ENCODE peak calls at places on chromosome 14, in nine cellular contexts. One of them, this sample, is unnamed.

GRCh38 chr14:97791072-97791471 is 993.9 kb downstream of the VRK1 start:
- DNase-seq in ACHN: no peak
- DNase-seq in caudate nucleus: no peak
- DNase-seq in left cardiac atrium: no peak
- DNase-seq in activated T-cell treated with anti-CD3 and anti-CD28 coated beads, Interleukin-2, amount 50 U/mL, for 72 hours: no peak
- DNase-seq in CD8-positive, alpha-beta T cell: no peak
- DNase-seq in HCT116: no peak
- DNase-seq in stimulated activated CD4-positive, alpha-beta T cell treated with anti-CD3 and anti-CD28 coated beads, TNF-alpha, amount 100 ng/mL, for 48 hours: no peak
- DNase-seq in CD8-positive, alpha-beta memory T cell: no peak
- DNase-seq in this sample: no peak

GRCh38 chr14:90053044-90053443 is 8.8 kb upstream of the KCNK13 start:
- DNase-seq in activated T-cell treated with anti-CD3 and anti-CD28 coated beads, Interleukin-2, amount 50 U/mL, for 72 hours: no peak
- DNase-seq in CD8-positive, alpha-beta T cell: no peak
- DNase-seq in ACHN: no peak
- DNase-seq in stimulated activated CD4-positive, alpha-beta T cell treated with anti-CD3 and anti-CD28 coated beads, TNF-alpha, amount 100 ng/mL, for 48 hours: no peak
- DNase-seq in CD8-positive, alpha-beta memory T cell: no peak
- DNase-seq in HCT116: no peak
- DNase-seq in left cardiac atrium: no peak
- DNase-seq in caudate nucleus: no peak
- DNase-seq in this sample: no peak

GRCh38 chr14:27384124-27384523 is 786.3 kb upstream of the NOVA1 start:
- DNase-seq in stimulated activated CD4-positive, alpha-beta T cell treated with anti-CD3 and anti-CD28 coated beads, TNF-alpha, amount 100 ng/mL, for 48 hours: no peak
- DNase-seq in CD8-positive, alpha-beta memory T cell: no peak
- DNase-seq in CD8-positive, alpha-beta T cell: no peak
- DNase-seq in left cardiac atrium: no peak
- DNase-seq in HCT116: no peak
- DNase-seq in ACHN: no peak
- DNase-seq in activated T-cell treated with anti-CD3 and anti-CD28 coated beads, Interleukin-2, amount 50 U/mL, for 72 hours: no peak
- DNase-seq in caudate nucleus: no peak
- DNase-seq in this sample: no peak

GRCh38 chr14:91254456-91254855 is 10.0 kb upstream of the GPR68 start:
- DNase-seq in activated T-cell treated with anti-CD3 and anti-CD28 coated beads, Interleukin-2, amount 50 U/mL, for 72 hours: no peak
- DNase-seq in stimulated activated CD4-positive, alpha-beta T cell treated with anti-CD3 and anti-CD28 coated beads, TNF-alpha, amount 100 ng/mL, for 48 hours: no peak
- DNase-seq in caudate nucleus: no peak
- DNase-seq in ACHN: no peak
- DNase-seq in CD8-positive, alpha-beta memory T cell: no peak
- DNase-seq in left cardiac atrium: no peak
- DNase-seq in CD8-positive, alpha-beta T cell: no peak
- DNase-seq in HCT116: no peak
- DNase-seq in this sample: no peak

GRCh38 chr14:102503576-102504224 is 5.9 kb downstream of the ANKRD9 start:
- DNase-seq in left cardiac atrium: no peak
- DNase-seq in CD8-positive, alpha-beta memory T cell: no peak
- DNase-seq in stimulated activated CD4-positive, alpha-beta T cell treated with anti-CD3 and anti-CD28 coated beads, TNF-alpha, amount 100 ng/mL, for 48 hours: no peak
- DNase-seq in activated T-cell treated with anti-CD3 and anti-CD28 coated beads, Interleukin-2, amount 50 U/mL, for 72 hours: no peak
- DNase-seq in HCT116: no peak
- DNase-seq in caudate nucleus: no peak
- DNase-seq in ACHN: no peak
- DNase-seq in CD8-positive, alpha-beta T cell: no peak
- DNase-seq in this sample: no peak

GRCh38 chr14:98444077-98444476 is 827.9 kb downstream of the BCL11B start:
- DNase-seq in stimulated activated CD4-positive, alpha-beta T cell treated with anti-CD3 and anti-CD28 coated beads, TNF-alpha, amount 100 ng/mL, for 48 hours: no peak
- DNase-seq in CD8-positive, alpha-beta T cell: peak; percentile 37
- DNase-seq in caudate nucleus: no peak
- DNase-seq in HCT116: no peak
- DNase-seq in left cardiac atrium: no peak
- DNase-seq in ACHN: no peak
- DNase-seq in CD8-positive, alpha-beta memory T cell: peak; percentile 52
- DNase-seq in activated T-cell treated with anti-CD3 and anti-CD28 coated beads, Interleukin-2, amount 50 U/mL, for 72 hours: peak; percentile 4
- DNase-seq in this sample: no peak

GRCh38 chr14:102508774-102509743 is 517 bp downstream of the ANKRD9 start:
- DNase-seq in activated T-cell treated with anti-CD3 and anti-CD28 coated beads, Interleukin-2, amount 50 U/mL, for 72 hours: peak; percentile 27
- DNase-seq in stimulated activated CD4-positive, alpha-beta T cell treated with anti-CD3 and anti-CD28 coated beads, TNF-alpha, amount 100 ng/mL, for 48 hours: no peak
- DNase-seq in CD8-positive, alpha-beta T cell: peak; percentile 46
- DNase-seq in HCT116: no peak
- DNase-seq in caudate nucleus: no peak
- DNase-seq in left cardiac atrium: peak; percentile 84
- DNase-seq in CD8-positive, alpha-beta memory T cell: peak; percentile 69
- DNase-seq in ACHN: peak; percentile 37
- DNase-seq in this sample: peak; percentile 20

GRCh38 chr14:21001218-21001617 is 2.1 kb downstream of the SLC39A2 start:
- DNase-seq in stimulated activated CD4-positive, alpha-beta T cell treated with anti-CD3 and anti-CD28 coated beads, TNF-alpha, amount 100 ng/mL, for 48 hours: no peak
- DNase-seq in activated T-cell treated with anti-CD3 and anti-CD28 coated beads, Interleukin-2, amount 50 U/mL, for 72 hours: no peak
- DNase-seq in ACHN: no peak
- DNase-seq in CD8-positive, alpha-beta T cell: no peak
- DNase-seq in caudate nucleus: no peak
- DNase-seq in left cardiac atrium: no peak
- DNase-seq in HCT116: no peak
- DNase-seq in CD8-positive, alpha-beta memory T cell: no peak
- DNase-seq in this sample: no peak

GRCh38 chr14:102694530-102695171 is 82.6 kb upstream of the TRAF3 start:
- DNase-seq in HCT116: peak; percentile 48
- DNase-seq in caudate nucleus: no peak
- DNase-seq in left cardiac atrium: peak; percentile 44
- DNase-seq in CD8-positive, alpha-beta T cell: peak; percentile 65
- DNase-seq in activated T-cell treated with anti-CD3 and anti-CD28 coated beads, Interleukin-2, amount 50 U/mL, for 72 hours: peak; percentile 63
- DNase-seq in stimulated activated CD4-positive, alpha-beta T cell treated with anti-CD3 and anti-CD28 coated beads, TNF-alpha, amount 100 ng/mL, for 48 hours: peak; percentile 41
- DNase-seq in CD8-positive, alpha-beta memory T cell: peak; percentile 57
- DNase-seq in ACHN: peak; percentile 69
- DNase-seq in this sample: peak; percentile 70

GRCh38 chr14:89137514-89138163 is 279.4 kb downstream of the FOXN3 start:
- DNase-seq in CD8-positive, alpha-beta T cell: no peak
- DNase-seq in CD8-positive, alpha-beta memory T cell: no peak
- DNase-seq in left cardiac atrium: peak; percentile 46
- DNase-seq in caudate nucleus: no peak
- DNase-seq in stimulated activated CD4-positive, alpha-beta T cell treated with anti-CD3 and anti-CD28 coated beads, TNF-alpha, amount 100 ng/mL, for 48 hours: no peak
- DNase-seq in HCT116: peak; percentile 70
- DNase-seq in ACHN: peak; percentile 94
- DNase-seq in activated T-cell treated with anti-CD3 and anti-CD28 coated beads, Interleukin-2, amount 50 U/mL, for 72 hours: no peak
- DNase-seq in this sample: no peak

GRCh38 chr14:100317389-100317788 is 5.8 kb upstream of the SLC25A47 start:
- DNase-seq in CD8-positive, alpha-beta memory T cell: no peak
- DNase-seq in caudate nucleus: no peak
- DNase-seq in CD8-positive, alpha-beta T cell: no peak
- DNase-seq in stimulated activated CD4-positive, alpha-beta T cell treated with anti-CD3 and anti-CD28 coated beads, TNF-alpha, amount 100 ng/mL, for 48 hours: no peak
- DNase-seq in left cardiac atrium: no peak
- DNase-seq in ACHN: no peak
- DNase-seq in activated T-cell treated with anti-CD3 and anti-CD28 coated beads, Interleukin-2, amount 50 U/mL, for 72 hours: no peak
- DNase-seq in HCT116: no peak
- DNase-seq in this sample: no peak

GRCh38 chr14:39229222-39229543 is 4.5 kb upstream of the MIA2 start:
- DNase-seq in left cardiac atrium: no peak
- DNase-seq in CD8-positive, alpha-beta T cell: peak; percentile 41
- DNase-seq in caudate nucleus: no peak
- DNase-seq in CD8-positive, alpha-beta memory T cell: peak; percentile 77
- DNase-seq in activated T-cell treated with anti-CD3 and anti-CD28 coated beads, Interleukin-2, amount 50 U/mL, for 72 hours: peak; percentile 81
- DNase-seq in ACHN: no peak
- DNase-seq in HCT116: no peak
- DNase-seq in stimulated activated CD4-positive, alpha-beta T cell treated with anti-CD3 and anti-CD28 coated beads, TNF-alpha, amount 100 ng/mL, for 48 hours: peak; percentile 14
- DNase-seq in this sample: no peak

GRCh38 chr14:71437870-71438269 is 494.4 kb upstream of the RGS6 start:
- DNase-seq in left cardiac atrium: no peak
- DNase-seq in stimulated activated CD4-positive, alpha-beta T cell treated with anti-CD3 and anti-CD28 coated beads, TNF-alpha, amount 100 ng/mL, for 48 hours: no peak
- DNase-seq in CD8-positive, alpha-beta memory T cell: no peak
- DNase-seq in ACHN: no peak
- DNase-seq in caudate nucleus: no peak
- DNase-seq in CD8-positive, alpha-beta T cell: no peak
- DNase-seq in HCT116: no peak
- DNase-seq in activated T-cell treated with anti-CD3 and anti-CD28 coated beads, Interleukin-2, amount 50 U/mL, for 72 hours: no peak
- DNase-seq in this sample: no peak

GRCh38 chr14:33765251-33765650 is 185.6 kb downstream of the EGLN3 start:
- DNase-seq in CD8-positive, alpha-beta memory T cell: no peak
- DNase-seq in left cardiac atrium: peak; percentile 27
- DNase-seq in CD8-positive, alpha-beta T cell: no peak
- DNase-seq in ACHN: no peak
- DNase-seq in activated T-cell treated with anti-CD3 and anti-CD28 coated beads, Interleukin-2, amount 50 U/mL, for 72 hours: no peak
- DNase-seq in caudate nucleus: no peak
- DNase-seq in HCT116: no peak
- DNase-seq in stimulated activated CD4-positive, alpha-beta T cell treated with anti-CD3 and anti-CD28 coated beads, TNF-alpha, amount 100 ng/mL, for 48 hours: no peak
- DNase-seq in this sample: no peak

GRCh38 chr14:21039585-21040369 is 2.4 kb upstream of the RNASE7 start:
- DNase-seq in CD8-positive, alpha-beta memory T cell: peak; percentile 53
- DNase-seq in HCT116: peak; percentile 41
- DNase-seq in ACHN: peak; percentile 60
- DNase-seq in CD8-positive, alpha-beta T cell: peak; percentile 29
- DNase-seq in activated T-cell treated with anti-CD3 and anti-CD28 coated beads, Interleukin-2, amount 50 U/mL, for 72 hours: peak; percentile 20
- DNase-seq in caudate nucleus: peak; percentile 37
- DNase-seq in left cardiac atrium: no peak
- DNase-seq in stimulated activated CD4-positive, alpha-beta T cell treated with anti-CD3 and anti-CD28 coated beads, TNF-alpha, amount 100 ng/mL, for 48 hours: no peak
- DNase-seq in this sample: peak; percentile 64

GRCh38 chr14:38721822-38722431 is 381.1 kb downstream of the SEC23A start:
- DNase-seq in left cardiac atrium: peak; percentile 52
- DNase-seq in CD8-positive, alpha-beta memory T cell: no peak
- DNase-seq in ACHN: peak; percentile 52
- DNase-seq in caudate nucleus: no peak
- DNase-seq in HCT116: peak; percentile 40
- DNase-seq in stimulated activated CD4-positive, alpha-beta T cell treated with anti-CD3 and anti-CD28 coated beads, TNF-alpha, amount 100 ng/mL, for 48 hours: peak; percentile 6
- DNase-seq in activated T-cell treated with anti-CD3 and anti-CD28 coated beads, Interleukin-2, amount 50 U/mL, for 72 hours: peak; percentile 32
- DNase-seq in CD8-positive, alpha-beta T cell: no peak
- DNase-seq in this sample: peak; percentile 53

GRCh38 chr14:79781882-79782281 is 429.4 kb downstream of the DIO2 start:
- DNase-seq in ACHN: no peak
- DNase-seq in left cardiac atrium: no peak
- DNase-seq in caudate nucleus: no peak
- DNase-seq in CD8-positive, alpha-beta T cell: no peak
- DNase-seq in activated T-cell treated with anti-CD3 and anti-CD28 coated beads, Interleukin-2, amount 50 U/mL, for 72 hours: no peak
- DNase-seq in CD8-positive, alpha-beta memory T cell: no peak
- DNase-seq in stimulated activated CD4-positive, alpha-beta T cell treated with anti-CD3 and anti-CD28 coated beads, TNF-alpha, amount 100 ng/mL, for 48 hours: no peak
- DNase-seq in HCT116: no peak
- DNase-seq in this sample: no peak

GRCh38 chr14:102799684-102800562 is 22.7 kb downstream of the TRAF3 start:
- DNase-seq in caudate nucleus: no peak
- DNase-seq in CD8-positive, alpha-beta T cell: no peak
- DNase-seq in stimulated activated CD4-positive, alpha-beta T cell treated with anti-CD3 and anti-CD28 coated beads, TNF-alpha, amount 100 ng/mL, for 48 hours: no peak
- DNase-seq in left cardiac atrium: no peak
- DNase-seq in ACHN: peak; percentile 42
- DNase-seq in CD8-positive, alpha-beta memory T cell: no peak
- DNase-seq in activated T-cell treated with anti-CD3 and anti-CD28 coated beads, Interleukin-2, amount 50 U/mL, for 72 hours: no peak
- DNase-seq in HCT116: no peak
- DNase-seq in this sample: no peak

GRCh38 chr14:86999076-86999475 is 993.9 kb downstream of the GALC start:
- DNase-seq in HCT116: no peak
- DNase-seq in CD8-positive, alpha-beta T cell: no peak
- DNase-seq in left cardiac atrium: no peak
- DNase-seq in CD8-positive, alpha-beta memory T cell: no peak
- DNase-seq in ACHN: no peak
- DNase-seq in caudate nucleus: no peak
- DNase-seq in activated T-cell treated with anti-CD3 and anti-CD28 coated beads, Interleukin-2, amount 50 U/mL, for 72 hours: no peak
- DNase-seq in stimulated activated CD4-positive, alpha-beta T cell treated with anti-CD3 and anti-CD28 coated beads, TNF-alpha, amount 100 ng/mL, for 48 hours: no peak
- DNase-seq in this sample: no peak

GRCh38 chr14:75453817-75454434 is 26.1 kb downstream of the JDP2 start:
- DNase-seq in CD8-positive, alpha-beta T cell: no peak
- DNase-seq in stimulated activated CD4-positive, alpha-beta T cell treated with anti-CD3 and anti-CD28 coated beads, TNF-alpha, amount 100 ng/mL, for 48 hours: no peak
- DNase-seq in left cardiac atrium: no peak
- DNase-seq in HCT116: no peak
- DNase-seq in ACHN: no peak
- DNase-seq in activated T-cell treated with anti-CD3 and anti-CD28 coated beads, Interleukin-2, amount 50 U/mL, for 72 hours: peak; percentile 26
- DNase-seq in caudate nucleus: no peak
- DNase-seq in CD8-positive, alpha-beta memory T cell: no peak
- DNase-seq in this sample: no peak

GRCh38 chr14:24145700-24146621 is at the start of gene PSME2:
- DNase-seq in CD8-positive, alpha-beta memory T cell: no peak
- DNase-seq in left cardiac atrium: no peak
- DNase-seq in activated T-cell treated with anti-CD3 and anti-CD28 coated beads, Interleukin-2, amount 50 U/mL, for 72 hours: no peak
- DNase-seq in CD8-positive, alpha-beta T cell: no peak
- DNase-seq in stimulated activated CD4-positive, alpha-beta T cell treated with anti-CD3 and anti-CD28 coated beads, TNF-alpha, amount 100 ng/mL, for 48 hours: no peak
- DNase-seq in caudate nucleus: no peak
- DNase-seq in ACHN: peak; percentile 13
- DNase-seq in HCT116: no peak
- DNase-seq in this sample: no peak

GRCh38 chr14:45211295-45211694 is 41.7 kb downstream of the MIS18BP1 start:
- DNase-seq in CD8-positive, alpha-beta memory T cell: no peak
- DNase-seq in ACHN: no peak
- DNase-seq in stimulated activated CD4-positive, alpha-beta T cell treated with anti-CD3 and anti-CD28 coated beads, TNF-alpha, amount 100 ng/mL, for 48 hours: no peak
- DNase-seq in left cardiac atrium: no peak
- DNase-seq in HCT116: no peak
- DNase-seq in CD8-positive, alpha-beta T cell: no peak
- DNase-seq in activated T-cell treated with anti-CD3 and anti-CD28 coated beads, Interleukin-2, amount 50 U/mL, for 72 hours: no peak
- DNase-seq in caudate nucleus: no peak
- DNase-seq in this sample: no peak

GRCh38 chr14:36521598-36522345 is 1.7 kb upstream of the NKX2-1 start:
- DNase-seq in stimulated activated CD4-positive, alpha-beta T cell treated with anti-CD3 and anti-CD28 coated beads, TNF-alpha, amount 100 ng/mL, for 48 hours: no peak
- DNase-seq in left cardiac atrium: no peak
- DNase-seq in HCT116: no peak
- DNase-seq in activated T-cell treated with anti-CD3 and anti-CD28 coated beads, Interleukin-2, amount 50 U/mL, for 72 hours: no peak
- DNase-seq in CD8-positive, alpha-beta T cell: no peak
- DNase-seq in CD8-positive, alpha-beta memory T cell: no peak
- DNase-seq in caudate nucleus: no peak
- DNase-seq in ACHN: no peak
- DNase-seq in this sample: no peak

GRCh38 chr14:77014004-77014604 is 14.4 kb downstream of the IRF2BPL start:
- DNase-seq in caudate nucleus: no peak
- DNase-seq in left cardiac atrium: peak; percentile 69
- DNase-seq in ACHN: no peak
- DNase-seq in HCT116: no peak
- DNase-seq in CD8-positive, alpha-beta T cell: no peak
- DNase-seq in CD8-positive, alpha-beta memory T cell: no peak
- DNase-seq in stimulated activated CD4-positive, alpha-beta T cell treated with anti-CD3 and anti-CD28 coated beads, TNF-alpha, amount 100 ng/mL, for 48 hours: no peak
- DNase-seq in activated T-cell treated with anti-CD3 and anti-CD28 coated beads, Interleukin-2, amount 50 U/mL, for 72 hours: no peak
- DNase-seq in this sample: no peak

GRCh38 chr14:44803239-44803905 is 158.4 kb downstream of the KLHL28 start:
- DNase-seq in stimulated activated CD4-positive, alpha-beta T cell treated with anti-CD3 and anti-CD28 coated beads, TNF-alpha, amount 100 ng/mL, for 48 hours: no peak
- DNase-seq in HCT116: peak; percentile 45
- DNase-seq in left cardiac atrium: no peak
- DNase-seq in ACHN: peak; percentile 69
- DNase-seq in CD8-positive, alpha-beta T cell: no peak
- DNase-seq in CD8-positive, alpha-beta memory T cell: no peak
- DNase-seq in caudate nucleus: no peak
- DNase-seq in activated T-cell treated with anti-CD3 and anti-CD28 coated beads, Interleukin-2, amount 50 U/mL, for 72 hours: no peak
- DNase-seq in this sample: peak; percentile 73

GRCh38 chr14:68215628-68216027 is 396.0 kb downstream of the RAD51B start:
- DNase-seq in activated T-cell treated with anti-CD3 and anti-CD28 coated beads, Interleukin-2, amount 50 U/mL, for 72 hours: no peak
- DNase-seq in CD8-positive, alpha-beta T cell: no peak
- DNase-seq in HCT116: no peak
- DNase-seq in CD8-positive, alpha-beta memory T cell: no peak
- DNase-seq in ACHN: no peak
- DNase-seq in caudate nucleus: no peak
- DNase-seq in stimulated activated CD4-positive, alpha-beta T cell treated with anti-CD3 and anti-CD28 coated beads, TNF-alpha, amount 100 ng/mL, for 48 hours: no peak
- DNase-seq in left cardiac atrium: no peak
- DNase-seq in this sample: no peak

GRCh38 chr14:102008891-102009290 is 44.5 kb downstream of the DYNC1H1 start:
- DNase-seq in ACHN: no peak
- DNase-seq in HCT116: no peak
- DNase-seq in caudate nucleus: no peak
- DNase-seq in stimulated activated CD4-positive, alpha-beta T cell treated with anti-CD3 and anti-CD28 coated beads, TNF-alpha, amount 100 ng/mL, for 48 hours: no peak
- DNase-seq in CD8-positive, alpha-beta memory T cell: no peak
- DNase-seq in activated T-cell treated with anti-CD3 and anti-CD28 coated beads, Interleukin-2, amount 50 U/mL, for 72 hours: no peak
- DNase-seq in CD8-positive, alpha-beta T cell: no peak
- DNase-seq in left cardiac atrium: no peak
- DNase-seq in this sample: no peak

GRCh38 chr14:100857196-100857922 is 31.4 kb downstream of the MEG3 start:
- DNase-seq in CD8-positive, alpha-beta T cell: no peak
- DNase-seq in activated T-cell treated with anti-CD3 and anti-CD28 coated beads, Interleukin-2, amount 50 U/mL, for 72 hours: no peak
- DNase-seq in left cardiac atrium: no peak
- DNase-seq in HCT116: no peak
- DNase-seq in CD8-positive, alpha-beta memory T cell: no peak
- DNase-seq in stimulated activated CD4-positive, alpha-beta T cell treated with anti-CD3 and anti-CD28 coated beads, TNF-alpha, amount 100 ng/mL, for 48 hours: no peak
- DNase-seq in ACHN: no peak
- DNase-seq in caudate nucleus: no peak
- DNase-seq in this sample: no peak

GRCh38 chr14:70181276-70181675 is 7.5 kb downstream of the SLC8A3 start:
- DNase-seq in ACHN: no peak
- DNase-seq in activated T-cell treated with anti-CD3 and anti-CD28 coated beads, Interleukin-2, amount 50 U/mL, for 72 hours: no peak
- DNase-seq in CD8-positive, alpha-beta T cell: no peak
- DNase-seq in HCT116: no peak
- DNase-seq in left cardiac atrium: no peak
- DNase-seq in stimulated activated CD4-positive, alpha-beta T cell treated with anti-CD3 and anti-CD28 coated beads, TNF-alpha, amount 100 ng/mL, for 48 hours: no peak
- DNase-seq in caudate nucleus: no peak
- DNase-seq in CD8-positive, alpha-beta memory T cell: no peak
- DNase-seq in this sample: no peak

GRCh38 chr14:23865502-23865901 is 88.1 kb upstream of the DHRS4 start:
- DNase-seq in activated T-cell treated with anti-CD3 and anti-CD28 coated beads, Interleukin-2, amount 50 U/mL, for 72 hours: no peak
- DNase-seq in CD8-positive, alpha-beta memory T cell: no peak
- DNase-seq in HCT116: no peak
- DNase-seq in ACHN: no peak
- DNase-seq in left cardiac atrium: no peak
- DNase-seq in CD8-positive, alpha-beta T cell: no peak
- DNase-seq in stimulated activated CD4-positive, alpha-beta T cell treated with anti-CD3 and anti-CD28 coated beads, TNF-alpha, amount 100 ng/mL, for 48 hours: no peak
- DNase-seq in caudate nucleus: no peak
- DNase-seq in this sample: no peak

GRCh38 chr14:104317500-104317805 is 179.1 kb downstream of the KIF26A start:
- DNase-seq in CD8-positive, alpha-beta T cell: peak; percentile 0
- DNase-seq in stimulated activated CD4-positive, alpha-beta T cell treated with anti-CD3 and anti-CD28 coated beads, TNF-alpha, amount 100 ng/mL, for 48 hours: no peak
- DNase-seq in ACHN: no peak
- DNase-seq in caudate nucleus: no peak
- DNase-seq in CD8-positive, alpha-beta memory T cell: peak; percentile 39
- DNase-seq in HCT116: no peak
- DNase-seq in left cardiac atrium: no peak
- DNase-seq in activated T-cell treated with anti-CD3 and anti-CD28 coated beads, Interleukin-2, amount 50 U/mL, for 72 hours: no peak
- DNase-seq in this sample: no peak

This sample was measured in NCI-H460.